ENCODE peak calls at places on chromosomes 3 and 15, in six cellular contexts. O is HT1080; G is epithelial cell of proximal tubule; W is cardiac muscle cell; E is smooth muscle cell of the brain vasculature; L is stimulated activated CD8-positive, alpha-beta memory T cell treated with anti-CD3 and anti-CD28 coated beads, Interleukin-4, amount 100 ng/mL, for 4 hours. N is an unnamed sample.

GRCh38 chr3:15050405-15051092 is 14.6 kb downstream of the MRPS25 start:
- DNase-seq in L (no peak), O (no peak), W (no peak), E (no peak), G (no peak), N (no peak)

GRCh38 chr15:74642724-74643367 is 27.2 kb downstream of the CLK3 start:
- DNase-seq in W (peak), E (no peak), O (no peak), G (no peak), L (no peak), N (no peak)

GRCh38 chr3:45033799-45034198 is 7.7 kb downstream of the CLEC3B start:
- DNase-seq in L (no peak), O (no peak), E (no peak), G (no peak), W (no peak), N (no peak)

GRCh38 chr3:45536316-45536715 is 58.2 kb upstream of the LIMD1 start:
- DNase-seq in L (no peak), E (no peak), W (no peak), O (no peak), G (no peak), N (no peak)

GRCh38 chr3:155560594-155560993 is 184.3 kb downstream of the PLCH1 start:
- DNase-seq in W (no peak), E (no peak), L (no peak), O (peak), G (peak), N (no peak)

GRCh38 chr3:169147246-169148008 is 516.1 kb downstream of the MECOM start:
- DNase-seq in G (no peak), O (no peak), W (peak), E (no peak), L (no peak), N (no peak)

GRCh38 chr15:66995257-66995656 is 70.1 kb upstream of the SMAD3 start:
- DNase-seq in G (no peak), L (no peak), O (peak), E (no peak), W (no peak), N (no peak)

GRCh38 chr15:99707481-99708270 is 25.6 kb downstream of the LYSMD4 start:
- DNase-seq in O (peak), W (no peak), E (no peak), G (no peak), L (no peak), N (no peak)

GRCh38 chr3:129003578-129004112 is 2.5 kb downstream of the EFCC1 start:
- DNase-seq in G (no peak), E (no peak), O (no peak), L (no peak), W (no peak), N (no peak)

GRCh38 chr3:5388091-5388490 is 200.6 kb downstream of the EDEM1 start:
- DNase-seq in O (no peak), G (no peak), E (no peak), L (no peak), W (no peak), N (no peak)

GRCh38 chr3:62193586-62194345 is 179.6 kb downstream of the FEZF2 start:
- DNase-seq in L (no peak), W (no peak), G (no peak), O (no peak), E (no peak), N (no peak)

GRCh38 chr15:35491999-35492398 is 54.0 kb downstream of the DPH6 start:
- DNase-seq in E (no peak), G (peak), W (no peak), O (no peak), L (no peak), N (no peak)

GRCh38 chr3:52137311-52137710 is 16.9 kb downstream of the POC1A start:
- DNase-seq in L (no peak), W (no peak), O (no peak), E (no peak), G (no peak), N (no peak)

GRCh38 chr3:20055020-20055775 is 15.0 kb downstream of the KAT2B start:
- DNase-seq in W (no peak), G (no peak), O (no peak), E (no peak), L (no peak), N (no peak)

GRCh38 chr15:31267161-31268107 is 59.2 kb upstream of the KLF13 start:
- DNase-seq in W (no peak), L (no peak), O (no peak), G (no peak), E (no peak), N (peak)

GRCh38 chr15:98160236-98160635 is 199.7 kb downstream of the ARRDC4 start:
- DNase-seq in E (no peak), G (no peak), W (no peak), O (peak), L (no peak), N (peak)